ENCODE peak calls at places on chromosome 14, in six cellular contexts. One of them, this sample, is unnamed.

GRCh38 chr14:103008126-103008525 is 49.2 kb downstream of the CDC42BPB start:
- DNase-seq in stimulated activated CD4-positive, alpha-beta T cell treated with anti-CD3 and anti-CD28 coated beads, Interleukin-15, amount 100 ng/mL, for 1 hour: no peak
- DNase-seq in mucosa of gallbladder: no peak
- DNase-seq in GM18507: no peak
- DNase-seq in neural progenitor cell: no peak
- DNase-seq in esophagus muscularis mucosa: no peak
- DNase-seq in this sample: no peak

GRCh38 chr14:93734086-93734822 is 54.0 kb downstream of the PRIMA1 start:
- DNase-seq in stimulated activated CD4-positive, alpha-beta T cell treated with anti-CD3 and anti-CD28 coated beads, Interleukin-15, amount 100 ng/mL, for 1 hour: no peak
- DNase-seq in mucosa of gallbladder: no peak
- DNase-seq in GM18507: no peak
- DNase-seq in neural progenitor cell: peak; percentile 50
- DNase-seq in esophagus muscularis mucosa: no peak
- DNase-seq in this sample: no peak

GRCh38 chr14:62076825-62077660 is 314.8 kb downstream of the SNAPC1 start:
- DNase-seq in stimulated activated CD4-positive, alpha-beta T cell treated with anti-CD3 and anti-CD28 coated beads, Interleukin-15, amount 100 ng/mL, for 1 hour: no peak
- DNase-seq in mucosa of gallbladder: no peak
- DNase-seq in GM18507: no peak
- DNase-seq in neural progenitor cell: peak; percentile 21
- DNase-seq in esophagus muscularis mucosa: no peak
- DNase-seq in this sample: no peak

GRCh38 chr14:54344445-54344844 is 52.4 kb upstream of the CDKN3 start:
- DNase-seq in stimulated activated CD4-positive, alpha-beta T cell treated with anti-CD3 and anti-CD28 coated beads, Interleukin-15, amount 100 ng/mL, for 1 hour: no peak
- DNase-seq in mucosa of gallbladder: no peak
- DNase-seq in GM18507: no peak
- DNase-seq in neural progenitor cell: no peak
- DNase-seq in esophagus muscularis mucosa: no peak
- DNase-seq in this sample: peak; percentile 35

GRCh38 chr14:75832621-75833297 is 149.0 kb downstream of the TGFB3 start:
- DNase-seq in stimulated activated CD4-positive, alpha-beta T cell treated with anti-CD3 and anti-CD28 coated beads, Interleukin-15, amount 100 ng/mL, for 1 hour: no peak
- DNase-seq in mucosa of gallbladder: no peak
- DNase-seq in GM18507: no peak
- DNase-seq in neural progenitor cell: no peak
- DNase-seq in esophagus muscularis mucosa: no peak
- DNase-seq in this sample: no peak

GRCh38 chr14:35159742-35160409 is 37.5 kb downstream of the PRORP start:
- DNase-seq in stimulated activated CD4-positive, alpha-beta T cell treated with anti-CD3 and anti-CD28 coated beads, Interleukin-15, amount 100 ng/mL, for 1 hour: no peak
- DNase-seq in mucosa of gallbladder: no peak
- DNase-seq in GM18507: no peak
- DNase-seq in neural progenitor cell: no peak
- DNase-seq in esophagus muscularis mucosa: no peak
- DNase-seq in this sample: no peak

GRCh38 chr14:22491683-22492483 is 97.1 kb downstream of the DAD1 start:
- DNase-seq in stimulated activated CD4-positive, alpha-beta T cell treated with anti-CD3 and anti-CD28 coated beads, Interleukin-15, amount 100 ng/mL, for 1 hour: no peak
- DNase-seq in mucosa of gallbladder: no peak
- DNase-seq in GM18507: no peak
- DNase-seq in neural progenitor cell: no peak
- DNase-seq in esophagus muscularis mucosa: no peak
- DNase-seq in this sample: peak; percentile 48

GRCh38 chr14:73833530-73834257 is 17.9 kb upstream of the PTGR2 start:
- DNase-seq in stimulated activated CD4-positive, alpha-beta T cell treated with anti-CD3 and anti-CD28 coated beads, Interleukin-15, amount 100 ng/mL, for 1 hour: no peak
- DNase-seq in mucosa of gallbladder: peak; percentile 28
- DNase-seq in GM18507: no peak
- DNase-seq in neural progenitor cell: peak; percentile 23
- DNase-seq in esophagus muscularis mucosa: no peak
- DNase-seq in this sample: no peak

GRCh38 chr14:105398726-105399440 is 545 bp downstream of the TEX22 start:
- DNase-seq in stimulated activated CD4-positive, alpha-beta T cell treated with anti-CD3 and anti-CD28 coated beads, Interleukin-15, amount 100 ng/mL, for 1 hour: no peak
- DNase-seq in mucosa of gallbladder: no peak
- DNase-seq in GM18507: no peak
- DNase-seq in neural progenitor cell: no peak
- DNase-seq in esophagus muscularis mucosa: no peak
- DNase-seq in this sample: no peak

GRCh38 chr14:100899841-100900771 is 3.4 kb downstream of the RTL1 start:
- DNase-seq in stimulated activated CD4-positive, alpha-beta T cell treated with anti-CD3 and anti-CD28 coated beads, Interleukin-15, amount 100 ng/mL, for 1 hour: no peak
- DNase-seq in mucosa of gallbladder: peak; percentile 28
- DNase-seq in GM18507: no peak
- DNase-seq in neural progenitor cell: peak; percentile 77
- DNase-seq in esophagus muscularis mucosa: peak; percentile 87
- DNase-seq in this sample: no peak

GRCh38 chr14:75542585-75543091 is 20.4 kb downstream of the BATF start:
- DNase-seq in stimulated activated CD4-positive, alpha-beta T cell treated with anti-CD3 and anti-CD28 coated beads, Interleukin-15, amount 100 ng/mL, for 1 hour: peak; percentile 68
- DNase-seq in mucosa of gallbladder: peak; percentile 58
- DNase-seq in GM18507: no peak
- DNase-seq in neural progenitor cell: no peak
- DNase-seq in esophagus muscularis mucosa: no peak
- DNase-seq in this sample: peak; percentile 85

GRCh38 chr14:34610101-34610500 is 19.8 kb downstream of the SNX6 start:
- DNase-seq in stimulated activated CD4-positive, alpha-beta T cell treated with anti-CD3 and anti-CD28 coated beads, Interleukin-15, amount 100 ng/mL, for 1 hour: no peak
- DNase-seq in mucosa of gallbladder: no peak
- DNase-seq in GM18507: no peak
- DNase-seq in neural progenitor cell: no peak
- DNase-seq in esophagus muscularis mucosa: no peak
- DNase-seq in this sample: no peak

GRCh38 chr14:100105357-100106169 is 40.3 kb downstream of the EVL start:
- DNase-seq in stimulated activated CD4-positive, alpha-beta T cell treated with anti-CD3 and anti-CD28 coated beads, Interleukin-15, amount 100 ng/mL, for 1 hour: no peak
- DNase-seq in mucosa of gallbladder: no peak
- DNase-seq in GM18507: no peak
- DNase-seq in neural progenitor cell: no peak
- DNase-seq in esophagus muscularis mucosa: no peak
- DNase-seq in this sample: no peak

GRCh38 chr14:60878536-60878935 is 102.3 kb downstream of the TRMT5 start:
- DNase-seq in stimulated activated CD4-positive, alpha-beta T cell treated with anti-CD3 and anti-CD28 coated beads, Interleukin-15, amount 100 ng/mL, for 1 hour: no peak
- DNase-seq in mucosa of gallbladder: no peak
- DNase-seq in GM18507: no peak
- DNase-seq in neural progenitor cell: no peak
- DNase-seq in esophagus muscularis mucosa: no peak
- DNase-seq in this sample: no peak

GRCh38 chr14:34322940-34323418 is 139.1 kb downstream of the SPTSSA start:
- DNase-seq in stimulated activated CD4-positive, alpha-beta T cell treated with anti-CD3 and anti-CD28 coated beads, Interleukin-15, amount 100 ng/mL, for 1 hour: peak; percentile 43
- DNase-seq in mucosa of gallbladder: peak; percentile 35
- DNase-seq in GM18507: peak; percentile 45
- DNase-seq in neural progenitor cell: peak; percentile 60
- DNase-seq in esophagus muscularis mucosa: no peak
- DNase-seq in this sample: peak; percentile 76

This sample was measured in GM20000.